ENCODE peak calls at places on chromosomes 11 and 22, in eight cellular contexts. One of them, this sample, is unnamed.

GRCh38 chr22:27718186-27719032 is 83.1 kb downstream of the MN1 start:
- DNase-seq in psoas muscle: peak; percentile 90
- DNase-seq in foreskin fibroblast: peak; percentile 98
- DNase-seq in left ventricle myocardium inferior: peak; percentile 70
- DNase-seq in fibroblast of lung: peak; percentile 86
- DNase-seq in vagina: no peak
- DNase-seq in HFF-Myc: peak; percentile 84
- DNase-seq in upper lobe of left lung: peak; percentile 71
- DNase-seq in this sample: peak; percentile 94

GRCh38 chr11:70233511-70233919 is 30.4 kb downstream of the FADD start:
- DNase-seq in HFF-Myc: no peak
- DNase-seq in foreskin fibroblast: peak; percentile 23
- DNase-seq in left ventricle myocardium inferior: no peak
- DNase-seq in upper lobe of left lung: no peak
- DNase-seq in fibroblast of lung: peak; percentile 23
- DNase-seq in vagina: no peak
- DNase-seq in psoas muscle: no peak
- DNase-seq in this sample: peak; percentile 67

GRCh38 chr11:47165294-47165840 is 11.3 kb downstream of the ARFGAP2 start:
- DNase-seq in psoas muscle: no peak
- DNase-seq in vagina: no peak
- DNase-seq in HFF-Myc: no peak
- DNase-seq in fibroblast of lung: no peak
- DNase-seq in left ventricle myocardium inferior: no peak
- DNase-seq in foreskin fibroblast: no peak
- DNase-seq in upper lobe of left lung: no peak
- DNase-seq in this sample: no peak

GRCh38 chr11:10314199-10315072 is 9.6 kb downstream of the ADM start:
- DNase-seq in vagina: no peak
- DNase-seq in foreskin fibroblast: peak; percentile 46
- DNase-seq in upper lobe of left lung: peak; percentile 65
- DNase-seq in fibroblast of lung: peak; percentile 70
- DNase-seq in HFF-Myc: no peak
- DNase-seq in psoas muscle: no peak
- DNase-seq in left ventricle myocardium inferior: no peak
- DNase-seq in this sample: peak; percentile 81

GRCh38 chr11:47587039-47587675 is 679 bp downstream of the FAM180B start:
- DNase-seq in left ventricle myocardium inferior: no peak
- DNase-seq in vagina: no peak
- DNase-seq in HFF-Myc: no peak
- DNase-seq in psoas muscle: no peak
- DNase-seq in foreskin fibroblast: peak; percentile 48
- DNase-seq in fibroblast of lung: no peak
- DNase-seq in upper lobe of left lung: no peak
- DNase-seq in this sample: no peak

GRCh38 chr11:8533332-8533731 is 60.7 kb downstream of the STK33 start:
- DNase-seq in upper lobe of left lung: no peak
- DNase-seq in fibroblast of lung: no peak
- DNase-seq in psoas muscle: no peak
- DNase-seq in foreskin fibroblast: no peak
- DNase-seq in left ventricle myocardium inferior: no peak
- DNase-seq in HFF-Myc: no peak
- DNase-seq in vagina: no peak
- DNase-seq in this sample: no peak

GRCh38 chr11:37504925-37505324 is 906.9 kb upstream of the RAG2 start:
- DNase-seq in vagina: no peak
- DNase-seq in fibroblast of lung: peak; percentile 78
- DNase-seq in HFF-Myc: peak; percentile 19
- DNase-seq in psoas muscle: no peak
- DNase-seq in upper lobe of left lung: no peak
- DNase-seq in left ventricle myocardium inferior: no peak
- DNase-seq in foreskin fibroblast: peak; percentile 96
- DNase-seq in this sample: peak; percentile 78

GRCh38 chr22:30310881-30311771 is 15.6 kb downstream of the TBC1D10A start:
- DNase-seq in fibroblast of lung: peak; percentile 87
- DNase-seq in foreskin fibroblast: peak; percentile 86
- DNase-seq in psoas muscle: peak; percentile 76
- DNase-seq in left ventricle myocardium inferior: peak; percentile 80
- DNase-seq in HFF-Myc: no peak
- DNase-seq in vagina: no peak
- DNase-seq in upper lobe of left lung: peak; percentile 85
- DNase-seq in this sample: peak; percentile 87

GRCh38 chr22:45425101-45425500 is 11.6 kb downstream of the RIBC2 start:
- DNase-seq in HFF-Myc: peak; percentile 35
- DNase-seq in fibroblast of lung: no peak
- DNase-seq in left ventricle myocardium inferior: no peak
- DNase-seq in psoas muscle: peak; percentile 23
- DNase-seq in vagina: peak; percentile 58
- DNase-seq in upper lobe of left lung: no peak
- DNase-seq in foreskin fibroblast: peak; percentile 83
- DNase-seq in this sample: peak; percentile 55

GRCh38 chr22:44597616-44598015 is 99.6 kb upstream of the RTL6 start:
- DNase-seq in left ventricle myocardium inferior: no peak
- DNase-seq in upper lobe of left lung: no peak
- DNase-seq in HFF-Myc: peak; percentile 93
- DNase-seq in fibroblast of lung: no peak
- DNase-seq in psoas muscle: peak; percentile 49
- DNase-seq in foreskin fibroblast: peak; percentile 54
- DNase-seq in vagina: no peak
- DNase-seq in this sample: no peak

GRCh38 chr11:726278-726915 is 20.4 kb downstream of the EPS8L2 start:
- DNase-seq in upper lobe of left lung: peak; percentile 57
- DNase-seq in foreskin fibroblast: peak; percentile 65
- DNase-seq in fibroblast of lung: no peak
- DNase-seq in left ventricle myocardium inferior: no peak
- DNase-seq in psoas muscle: peak; percentile 64
- DNase-seq in HFF-Myc: no peak
- DNase-seq in vagina: no peak
- DNase-seq in this sample: peak; percentile 20

GRCh38 chr11:17683378-17684161 is 35.8 kb upstream of the MYOD1 start:
- DNase-seq in fibroblast of lung: peak; percentile 53
- DNase-seq in HFF-Myc: peak; percentile 29
- DNase-seq in vagina: no peak
- DNase-seq in psoas muscle: peak; percentile 82
- DNase-seq in left ventricle myocardium inferior: no peak
- DNase-seq in foreskin fibroblast: peak; percentile 62
- DNase-seq in upper lobe of left lung: no peak
- DNase-seq in this sample: peak; percentile 36

GRCh38 chr22:37696657-37697539 is at the start of gene TRIOBP:
- DNase-seq in HFF-Myc: peak; percentile 89
- DNase-seq in psoas muscle: peak; percentile 97
- DNase-seq in fibroblast of lung: peak; percentile 91
- DNase-seq in vagina: no peak
- DNase-seq in foreskin fibroblast: peak; percentile 99
- DNase-seq in left ventricle myocardium inferior: peak; percentile 96
- DNase-seq in upper lobe of left lung: peak; percentile 97
- DNase-seq in this sample: peak; percentile 93

DNA sequence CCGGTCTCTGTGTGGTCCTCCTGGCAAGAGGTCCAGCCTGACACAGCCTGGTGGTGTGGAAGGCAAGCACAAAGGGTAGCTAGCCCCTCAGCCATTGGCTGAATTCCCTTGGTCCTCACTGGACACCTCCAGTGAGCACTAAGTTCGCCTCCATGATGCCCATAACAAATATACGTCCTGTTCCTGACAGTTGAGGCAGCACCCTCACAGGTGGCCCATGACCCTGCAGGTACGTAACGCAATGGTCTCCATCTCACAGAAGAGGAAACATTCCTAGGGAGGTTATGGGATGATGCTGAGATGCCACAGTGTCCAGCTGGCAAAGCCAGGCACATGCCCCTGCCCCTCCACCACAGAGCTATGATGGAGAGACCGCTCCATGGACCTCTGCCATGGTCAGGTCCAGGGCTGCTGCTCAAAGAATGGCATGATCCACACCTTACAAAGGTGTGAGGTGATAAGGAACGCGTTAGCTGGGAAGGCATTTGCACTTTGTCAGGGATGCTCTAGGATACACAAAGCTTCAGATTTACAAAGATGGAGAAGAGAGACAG is 1.4 kb upstream of the GNAZ start:
- DNase-seq in HFF-Myc: no peak
- DNase-seq in foreskin fibroblast: no peak
- DNase-seq in upper lobe of left lung: peak; percentile 15
- DNase-seq in vagina: no peak
- DNase-seq in fibroblast of lung: no peak
- DNase-seq in left ventricle myocardium inferior: no peak
- DNase-seq in psoas muscle: peak; percentile 25
- DNase-seq in this sample: no peak
- H3K4me3 ChIP-seq in HFF-Myc: no peak overlapping the region
- H3K4me3 ChIP-seq in foreskin fibroblast: no peak overlapping the region
- H3K4me3 ChIP-seq in upper lobe of left lung: no peak overlapping the region
- H3K4me3 ChIP-seq in vagina: no peak overlapping the region
- H3K4me3 ChIP-seq in fibroblast of lung: no peak overlapping the region
- H3K4me3 ChIP-seq in left ventricle myocardium inferior: no peak overlapping the region
- H3K4me3 ChIP-seq in psoas muscle: no peak overlapping the region
- H3K4me3 ChIP-seq in this sample: no peak overlapping the region

DNA sequence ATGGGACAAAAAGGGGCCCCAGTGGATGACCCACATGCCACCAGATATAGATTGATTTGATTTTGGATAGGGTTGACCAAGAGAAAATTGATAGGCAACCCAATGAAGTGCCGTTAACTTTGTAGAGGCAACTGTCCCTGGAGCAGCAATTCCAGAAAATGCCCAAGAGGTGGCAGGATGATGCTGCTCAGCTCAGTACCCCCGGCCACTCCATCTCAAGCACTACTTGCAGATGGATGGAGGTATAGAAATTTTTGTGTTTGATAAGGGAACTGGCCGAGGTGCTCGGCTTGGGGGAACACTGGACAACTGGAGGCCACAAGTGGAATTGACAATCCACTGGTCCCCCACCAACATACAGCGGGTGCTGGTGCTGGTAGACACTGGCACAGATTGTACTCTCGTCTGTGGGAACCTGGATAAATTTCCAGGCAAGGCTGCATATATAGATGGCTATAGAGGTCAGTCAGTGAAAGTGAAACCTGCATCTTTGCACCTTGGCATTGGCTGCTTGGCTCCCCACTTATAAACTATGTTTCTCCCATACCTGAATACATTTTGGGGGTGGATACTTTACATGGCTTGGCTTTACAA is 86.3 kb downstream of the CCDC83 start:
- DNase-seq in fibroblast of lung: peak; percentile 80
- DNase-seq in psoas muscle: peak; percentile 52
- DNase-seq in left ventricle myocardium inferior: no peak
- DNase-seq in HFF-Myc: no peak
- DNase-seq in foreskin fibroblast: peak; percentile 83
- DNase-seq in vagina: no peak
- DNase-seq in upper lobe of left lung: peak; percentile 67
- DNase-seq in this sample: peak; percentile 78
- H3K4me3 ChIP-seq in fibroblast of lung: no peak overlapping the region
- H3K4me3 ChIP-seq in psoas muscle: no peak overlapping the region
- H3K4me3 ChIP-seq in left ventricle myocardium inferior: no peak overlapping the region
- H3K4me3 ChIP-seq in HFF-Myc: no peak overlapping the region
- H3K4me3 ChIP-seq in foreskin fibroblast: no peak overlapping the region
- H3K4me3 ChIP-seq in vagina: no peak overlapping the region
- H3K4me3 ChIP-seq in upper lobe of left lung: no peak overlapping the region
- H3K4me3 ChIP-seq in this sample: no peak overlapping the region

DNA sequence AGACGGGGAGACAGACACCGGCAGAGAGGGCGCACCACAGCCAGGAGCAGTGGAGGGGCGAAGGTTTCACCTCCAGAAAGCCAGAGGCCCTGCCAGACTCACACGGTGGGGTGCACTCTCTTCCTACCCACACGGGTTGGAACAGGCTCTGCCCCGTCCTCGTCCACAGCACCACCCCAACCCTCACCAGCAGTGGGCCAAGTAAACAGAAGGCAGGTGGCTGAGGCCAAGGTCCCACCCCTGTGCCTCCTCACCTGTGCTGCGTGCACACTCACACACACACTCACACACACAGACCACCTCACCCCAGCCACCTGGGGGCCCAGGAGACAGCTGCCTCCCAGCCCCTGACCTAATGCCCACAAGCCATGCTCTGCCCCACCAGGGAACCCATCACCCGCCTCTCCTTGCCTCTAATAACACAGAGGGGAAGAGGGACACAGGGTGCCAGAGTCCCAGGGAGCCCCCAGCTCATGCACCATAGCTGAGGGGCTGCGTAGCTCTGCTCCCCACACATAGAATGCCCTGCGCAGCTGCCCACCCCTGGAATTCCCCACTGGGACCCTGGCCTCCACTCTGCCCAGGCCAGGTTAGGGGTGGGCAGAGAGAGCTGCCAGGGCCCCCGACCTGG is 3.1 kb downstream of the CYB5R3 start:
- DNase-seq in foreskin fibroblast: no peak
- DNase-seq in left ventricle myocardium inferior: no peak
- DNase-seq in vagina: no peak
- DNase-seq in fibroblast of lung: no peak
- DNase-seq in HFF-Myc: no peak
- DNase-seq in upper lobe of left lung: peak; percentile 59
- DNase-seq in psoas muscle: no peak
- DNase-seq in this sample: no peak
- H3K4me3 ChIP-seq in foreskin fibroblast: peak overlapping the region; percentile 28
- H3K4me3 ChIP-seq in left ventricle myocardium inferior: peak overlapping the region; percentile 78
- H3K4me3 ChIP-seq in vagina: peak overlapping the region; percentile 46
- H3K4me3 ChIP-seq in fibroblast of lung: no peak overlapping the region
- H3K4me3 ChIP-seq in HFF-Myc: peak overlapping the region; percentile 3
- H3K4me3 ChIP-seq in upper lobe of left lung: no peak overlapping the region
- H3K4me3 ChIP-seq in psoas muscle: peak overlapping the region; percentile 67
- H3K4me3 ChIP-seq in this sample: no peak overlapping the region

GRCh38 chr11:68838572-68838964 is 3.1 kb downstream of the CPT1A start:
- DNase-seq in vagina: no peak
- DNase-seq in upper lobe of left lung: peak; percentile 59
- DNase-seq in psoas muscle: peak; percentile 71
- DNase-seq in HFF-Myc: no peak
- DNase-seq in fibroblast of lung: no peak
- DNase-seq in foreskin fibroblast: no peak
- DNase-seq in left ventricle myocardium inferior: no peak
- DNase-seq in this sample: no peak

GRCh38 chr11:68832476-68833176 is 9.1 kb downstream of the CPT1A start:
- DNase-seq in upper lobe of left lung: no peak
- DNase-seq in left ventricle myocardium inferior: no peak
- DNase-seq in psoas muscle: no peak
- DNase-seq in vagina: no peak
- DNase-seq in fibroblast of lung: no peak
- DNase-seq in HFF-Myc: no peak
- DNase-seq in foreskin fibroblast: peak; percentile 17
- DNase-seq in this sample: peak; percentile 66

GRCh38 chr11:68835749-68836148 is 6.0 kb downstream of the CPT1A start:
- DNase-seq in fibroblast of lung: no peak
- DNase-seq in foreskin fibroblast: no peak
- DNase-seq in psoas muscle: no peak
- DNase-seq in vagina: no peak
- DNase-seq in upper lobe of left lung: no peak
- DNase-seq in left ventricle myocardium inferior: no peak
- DNase-seq in HFF-Myc: no peak
- DNase-seq in this sample: no peak

GRCh38 chr11:68837583-68838571 is 3.8 kb downstream of the CPT1A start:
- DNase-seq in foreskin fibroblast: no peak
- DNase-seq in HFF-Myc: no peak
- DNase-seq in left ventricle myocardium inferior: no peak
- DNase-seq in psoas muscle: no peak
- DNase-seq in vagina: no peak
- DNase-seq in fibroblast of lung: no peak
- DNase-seq in upper lobe of left lung: no peak
- DNase-seq in this sample: peak; percentile 43

GRCh38 chr11:68835328-68835727 is 6.4 kb downstream of the CPT1A start:
- DNase-seq in HFF-Myc: no peak
- DNase-seq in psoas muscle: no peak
- DNase-seq in upper lobe of left lung: no peak
- DNase-seq in left ventricle myocardium inferior: no peak
- DNase-seq in foreskin fibroblast: no peak
- DNase-seq in fibroblast of lung: no peak
- DNase-seq in vagina: no peak
- DNase-seq in this sample: no peak
- H3K4me3 ChIP-seq in HFF-Myc: no peak overlapping the region
- H3K4me3 ChIP-seq in psoas muscle: no peak overlapping the region
- H3K4me3 ChIP-seq in upper lobe of left lung: no peak overlapping the region
- H3K4me3 ChIP-seq in left ventricle myocardium inferior: no peak overlapping the region
- H3K4me3 ChIP-seq in foreskin fibroblast: no peak overlapping the region
- H3K4me3 ChIP-seq in fibroblast of lung: no peak overlapping the region
- H3K4me3 ChIP-seq in vagina: no peak overlapping the region
- H3K4me3 ChIP-seq in this sample: no peak overlapping the region